ENCODE peak calls at places on chromosome X, in four cellular contexts. R, P, O and L are unnamed samples.

GRCh38 chrX:16882188-16882587 is 12.0 kb upstream of the RBBP7 start:
- DNase-seq in R (peak), P (no peak), O (peak), L (peak)

GRCh38 chrX:71911023-71911730 is 532 bp downstream of the NHSL2 start:
- DNase-seq in R (peak), P (peak), O (no peak), L (peak)

GRCh38 chrX:116490091-116490490 is 27.3 kb upstream of the CT83 start:
- DNase-seq in R (peak), O (peak), P (peak), L (peak)

GRCh38 chrX:38929966-38930421 is 128.7 kb downstream of the MID1IP1 start:
- DNase-seq in R (no peak), P (peak), O (peak), L (no peak)

GRCh38 chrX:40260123-40260751 is 162.5 kb upstream of the BCOR start:
- DNase-seq in O (peak), R (no peak), P (peak), L (no peak)

GRCh38 chrX:41276661-41277506 is 57.1 kb upstream of the DDX3X start:
- DNase-seq in O (no peak), R (no peak), P (peak), L (peak)

GRCh38 chrX:29903365-29903764 is 312.0 kb upstream of the MAGEB2 start:
- DNase-seq in O (peak), R (no peak), P (peak), L (no peak)

GRCh38 chrX:19772759-19773623 is 114.4 kb downstream of the SH3KBP1 start:
- DNase-seq in R (no peak), O (no peak), P (no peak), L (no peak)

GRCh38 chrX:38085797-38086196 is 79.4 kb downstream of the SYTL5 start:
- DNase-seq in O (no peak), P (no peak), R (no peak), L (no peak)

GRCh38 chrX:44155126-44155525 is 181.9 kb upstream of the NDP start:
- DNase-seq in R (no peak), O (no peak), P (no peak), L (peak)

GRCh38 chrX:69024931-69025330 is 140.3 kb downstream of the PJA1 start:
- DNase-seq in O (peak), P (peak), R (no peak), L (peak)

GRCh38 chrX:24026403-24026801 is 584 bp downstream of the KLHL15 start:
- DNase-seq in P (peak), R (no peak), O (peak), L (peak)

GRCh38 chrX:134377537-134377936 is 82.4 kb upstream of the HPRT1 start:
- DNase-seq in P (peak), O (peak), R (no peak), L (peak)

GRCh38 chrX:78979789-78980464 is 34.7 kb downstream of the P2RY10 start:
- DNase-seq in O (no peak), P (no peak), R (no peak), L (no peak)

GRCh38 chrX:28205905-28206304 is 224.7 kb upstream of the DCAF8L1 start:
- DNase-seq in P (no peak), R (no peak), O (no peak), L (no peak)

GRCh38 chrX:147476008-147476407 is 435.7 kb upstream of the FMR1 start:
- DNase-seq in O (no peak), R (no peak), P (peak), L (peak)

GRCh38 chrX:42398967-42399631 is 378.9 kb downstream of the PPP1R2C start:
- DNase-seq in P (no peak), R (no peak), O (no peak), L (no peak)

GRCh38 chrX:26253526-26253925 is 37.6 kb downstream of the MAGEB5 start:
- DNase-seq in P (no peak), O (no peak), R (no peak), L (no peak)

GRCh38 chrX:44291468-44292116 is 51.9 kb downstream of the EFHC2 start:
- DNase-seq in R (no peak), O (no peak), P (no peak), L (no peak)

GRCh38 chrX:46444011-46444410 is 101.2 kb downstream of the ZNF674 start:
- DNase-seq in P (peak), O (peak), R (no peak), L (no peak)

GRCh38 chrX:123959281-123960063 is 2.0 kb upstream of the STAG2 start:
- DNase-seq in P (peak), R (no peak), O (peak), L (peak)

GRCh38 chrX:67749536-67749935 is 205.7 kb downstream of the AR start:
- DNase-seq in P (no peak), R (no peak), O (no peak), L (no peak)

GRCh38 chrX:66900886-66901285 is 262.0 kb upstream of the EDA2R start:
- DNase-seq in O (no peak), P (no peak), R (no peak), L (no peak)

GRCh38 chrX:69300323-69300722 is 135.1 kb upstream of the PJA1 start:
- DNase-seq in R (no peak), O (no peak), P (no peak), L (no peak)

GRCh38 chrX:110786486-110786885 is 9.1 kb downstream of the CHRDL1 start:
- DNase-seq in P (peak), R (no peak), O (no peak), L (no peak)

GRCh38 chrX:107674480-107675364 is 46.4 kb downstream of the PRPS1 start:
- DNase-seq in O (peak), R (no peak), P (peak), L (no peak)

GRCh38 chrX:32877592-32877991 is 333.8 kb downstream of the DMD start:
- DNase-seq in O (peak), P (no peak), R (no peak), L (no peak)

GRCh38 chrX:12936947-12937346 is 30.5 kb downstream of the TLR8 start:
- DNase-seq in O (no peak), P (no peak), R (no peak), L (no peak)

GRCh38 chrX:112235547-112235946 is 153.0 kb upstream of the TRPC5 start:
- DNase-seq in O (no peak), R (no peak), P (no peak), L (no peak)

GRCh38 chrX:129724767-129725166 is 14.0 kb upstream of the XPNPEP2 start:
- DNase-seq in P (no peak), O (no peak), R (no peak), L (no peak)

GRCh38 chrX:41499984-41500383 is 52.8 kb downstream of the NYX start:
- DNase-seq in R (no peak), O (no peak), P (no peak), L (no peak)

GRCh38 chrX:1442724-1443367 is 9.9 kb downstream of the ASMTL start:
- DNase-seq in R (no peak), O (no peak), P (no peak), L (no peak)